ENCODE peak calls at places on chromosomes 7 and 10, in seven cellular contexts. One of them, this sample, is unnamed.

GRCh38 chr7:138164804-138165203 is 88.5 kb downstream of the AKR1D1 start:
- DNase-seq in T-helper 9 cell: no peak
- DNase-seq in HuH-7: no peak
- DNase-seq in NCI-H2029: no peak
- DNase-seq in ELF-1: no peak
- DNase-seq in gastrocnemius medialis: no peak
- DNase-seq in activated T-cell treated with anti-CD3 and anti-CD28 coated beads, Interleukin-2, amount 50 U/mL, for 24 hours: no peak
- DNase-seq in this sample: no peak

GRCh38 chr10:77286851-77287250 is 350.8 kb downstream of the KCNMA1 start:
- DNase-seq in HuH-7: no peak
- DNase-seq in activated T-cell treated with anti-CD3 and anti-CD28 coated beads, Interleukin-2, amount 50 U/mL, for 24 hours: no peak
- DNase-seq in NCI-H2029: no peak
- DNase-seq in gastrocnemius medialis: no peak
- DNase-seq in ELF-1: no peak
- DNase-seq in T-helper 9 cell: no peak
- DNase-seq in this sample: no peak

GRCh38 chr10:75407716-75408511 is 6.3 kb upstream of the ZNF503 start:
- DNase-seq in gastrocnemius medialis: no peak
- DNase-seq in activated T-cell treated with anti-CD3 and anti-CD28 coated beads, Interleukin-2, amount 50 U/mL, for 24 hours: peak
- DNase-seq in HuH-7: no peak
- DNase-seq in T-helper 9 cell: no peak
- DNase-seq in NCI-H2029: no peak
- DNase-seq in ELF-1: peak
- DNase-seq in this sample: peak

GRCh38 chr10:99711129-99711719 is 20.7 kb downstream of the COX15 start:
- DNase-seq in ELF-1: no peak
- DNase-seq in activated T-cell treated with anti-CD3 and anti-CD28 coated beads, Interleukin-2, amount 50 U/mL, for 24 hours: no peak
- DNase-seq in T-helper 9 cell: no peak
- DNase-seq in NCI-H2029: no peak
- DNase-seq in gastrocnemius medialis: no peak
- DNase-seq in HuH-7: peak
- DNase-seq in this sample: peak

GRCh38 chr10:29524294-29524693 is 110.5 kb downstream of the SVIL start:
- DNase-seq in HuH-7: no peak
- DNase-seq in T-helper 9 cell: no peak
- DNase-seq in gastrocnemius medialis: no peak
- DNase-seq in ELF-1: no peak
- DNase-seq in activated T-cell treated with anti-CD3 and anti-CD28 coated beads, Interleukin-2, amount 50 U/mL, for 24 hours: no peak
- DNase-seq in NCI-H2029: no peak
- DNase-seq in this sample: no peak

GRCh38 chr7:91353923-91354322 is 89.7 kb downstream of the FZD1 start:
- DNase-seq in HuH-7: no peak
- DNase-seq in T-helper 9 cell: no peak
- DNase-seq in activated T-cell treated with anti-CD3 and anti-CD28 coated beads, Interleukin-2, amount 50 U/mL, for 24 hours: no peak
- DNase-seq in gastrocnemius medialis: no peak
- DNase-seq in NCI-H2029: no peak
- DNase-seq in ELF-1: peak
- DNase-seq in this sample: no peak

GRCh38 chr10:98655512-98655911 is 208.8 kb upstream of the HPS1 start:
- DNase-seq in NCI-H2029: no peak
- DNase-seq in HuH-7: no peak
- DNase-seq in T-helper 9 cell: no peak
- DNase-seq in activated T-cell treated with anti-CD3 and anti-CD28 coated beads, Interleukin-2, amount 50 U/mL, for 24 hours: no peak
- DNase-seq in gastrocnemius medialis: no peak
- DNase-seq in ELF-1: no peak
- DNase-seq in this sample: no peak

GRCh38 chr10:14953452-14954000 is 370 bp downstream of the DCLRE1C start:
- DNase-seq in activated T-cell treated with anti-CD3 and anti-CD28 coated beads, Interleukin-2, amount 50 U/mL, for 24 hours: no peak
- DNase-seq in NCI-H2029: no peak
- DNase-seq in gastrocnemius medialis: peak
- DNase-seq in T-helper 9 cell: no peak
- DNase-seq in HuH-7: peak
- DNase-seq in ELF-1: no peak
- DNase-seq in this sample: peak

GRCh38 chr10:123795196-123795780 is 96.3 kb downstream of the CPXM2 start:
- DNase-seq in activated T-cell treated with anti-CD3 and anti-CD28 coated beads, Interleukin-2, amount 50 U/mL, for 24 hours: no peak
- DNase-seq in gastrocnemius medialis: no peak
- DNase-seq in ELF-1: no peak
- DNase-seq in HuH-7: no peak
- DNase-seq in NCI-H2029: no peak
- DNase-seq in T-helper 9 cell: no peak
- DNase-seq in this sample: no peak

GRCh38 chr10:96834121-96834520 is 2.0 kb downstream of the LCOR start:
- DNase-seq in activated T-cell treated with anti-CD3 and anti-CD28 coated beads, Interleukin-2, amount 50 U/mL, for 24 hours: no peak
- DNase-seq in NCI-H2029: no peak
- DNase-seq in gastrocnemius medialis: no peak
- DNase-seq in ELF-1: no peak
- DNase-seq in T-helper 9 cell: no peak
- DNase-seq in HuH-7: no peak
- DNase-seq in this sample: no peak

GRCh38 chr7:26522633-26523032 is 231.0 kb downstream of the SNX10 start:
- DNase-seq in ELF-1: no peak
- DNase-seq in HuH-7: no peak
- DNase-seq in gastrocnemius medialis: no peak
- DNase-seq in NCI-H2029: no peak
- DNase-seq in T-helper 9 cell: no peak
- DNase-seq in activated T-cell treated with anti-CD3 and anti-CD28 coated beads, Interleukin-2, amount 50 U/mL, for 24 hours: no peak
- DNase-seq in this sample: no peak

GRCh38 chr7:15007507-15007906 is 105.0 kb upstream of the DGKB start:
- DNase-seq in gastrocnemius medialis: no peak
- DNase-seq in activated T-cell treated with anti-CD3 and anti-CD28 coated beads, Interleukin-2, amount 50 U/mL, for 24 hours: no peak
- DNase-seq in ELF-1: peak
- DNase-seq in T-helper 9 cell: no peak
- DNase-seq in NCI-H2029: no peak
- DNase-seq in HuH-7: peak
- DNase-seq in this sample: peak

This sample was measured in left kidney.